ENCODE peak calls at places on chromosomes 2 and 18, in nine cellular contexts. G, I, M, F, B, Q, E, S and Y are unnamed samples.

GRCh38 chr18:79528296-79528695 is 132.6 kb downstream of the NFATC1 start:
- DNase-seq in G (no peak), I (no peak), M (no peak), F (no peak), B (no peak), Q (no peak), E (no peak), S (no peak), Y (no peak)

GRCh38 chr18:61785588-61785987 is 107.2 kb downstream of the RNF152 start:
- DNase-seq in G (no peak), I (no peak), M (no peak), F (no peak), B (no peak), Q (no peak), E (no peak), S (no peak), Y (no peak)

GRCh38 chr2:178345951-178346350 is 105.0 kb downstream of the PRKRA start:
- DNase-seq in G (no peak), I (no peak), M (no peak), F (no peak), B (no peak), Q (no peak), E (no peak), S (no peak), Y (no peak)

GRCh38 chr2:148342091-148342490 is 302.5 kb upstream of the EPC2 start:
- DNase-seq in G (no peak), I (no peak), M (no peak), F (no peak), B (no peak), Q (no peak), E (no peak), S (no peak), Y (no peak)

GRCh38 chr2:120736955-120737801 is 1.5 kb downstream of the GLI2 start:
- DNase-seq in G (no peak), I (no peak), M (peak), F (peak), B (peak), Q (no peak), E (peak), S (peak), Y (peak)

GRCh38 chr2:206423147-206423546 is 20.2 kb upstream of the ADAM23 start:
- DNase-seq in G (no peak), I (no peak), M (peak), F (peak), B (no peak), Q (no peak), E (no peak), S (no peak), Y (no peak)

GRCh38 chr2:113895819-113896563 is 6.1 kb downstream of the ACTR3 start:
- DNase-seq in G (no peak), I (no peak), M (no peak), F (no peak), B (no peak), Q (no peak), E (no peak), S (no peak), Y (no peak)

GRCh38 chr2:230668939-230669303 is 43.7 kb upstream of the CAB39 start:
- DNase-seq in G (no peak), I (no peak), M (no peak), F (no peak), B (no peak), Q (no peak), E (no peak), S (no peak), Y (no peak)

GRCh38 chr2:12555012-12555645 is 161.6 kb upstream of the TRIB2 start:
- DNase-seq in G (no peak), I (peak), M (peak), F (peak), B (no peak), Q (no peak), E (no peak), S (no peak), Y (no peak)

GRCh38 chr2:96103906-96104861 is 12.2 kb downstream of the ADRA2B start:
- DNase-seq in G (no peak), I (no peak), M (no peak), F (no peak), B (peak), Q (no peak), E (no peak), S (no peak), Y (no peak)

GRCh38 chr2:158504088-158504487 is 47.3 kb downstream of the PKP4 start:
- DNase-seq in G (no peak), I (no peak), M (no peak), F (no peak), B (no peak), Q (no peak), E (no peak), S (no peak), Y (no peak)

GRCh38 chr18:49249523-49249922 is 210.9 kb downstream of the DYM start:
- DNase-seq in G (peak), I (no peak), M (peak), F (peak), B (no peak), Q (no peak), E (peak), S (no peak), Y (no peak)

GRCh38 chr2:191066281-191067233 is 52.6 kb upstream of the STAT1 start:
- DNase-seq in G (no peak), I (no peak), M (no peak), F (no peak), B (no peak), Q (no peak), E (no peak), S (no peak), Y (no peak)